ENCODE peak calls at places on chromosomes 11 and 22, in six cellular contexts. H, F, T, M, L and Q are unnamed samples.

GRCh38 chr11:46235777-46236688 is 41.4 kb upstream of the CREB3L1 start:
- DNase-seq in H (no peak), F (no peak), T (no peak), M (no peak), L (no peak), Q (no peak)

GRCh38 chr11:75565221-75565814 is 3.3 kb downstream of the SERPINH1 start:
- DNase-seq in H (peak), F (no peak), T (peak), M (no peak), L (peak), Q (no peak)

GRCh38 chr11:17700991-17701390 is 18.4 kb upstream of the MYOD1 start:
- DNase-seq in H (no peak), F (no peak), T (no peak), M (no peak), L (peak), Q (no peak)

GRCh38 chr11:84524422-84525051 is 1102.6 kb downstream of the DLG2 start:
- DNase-seq in H (no peak), F (no peak), T (no peak), M (no peak), L (no peak), Q (no peak)

GRCh38 chr11:72578991-72579815 is 95.0 kb downstream of the PDE2A start:
- DNase-seq in H (peak), F (peak), T (no peak), M (no peak), L (no peak), Q (no peak)

GRCh38 chr11:70326365-70326803 is 55.9 kb downstream of the PPFIA1 start:
- DNase-seq in H (peak), F (no peak), T (no peak), M (no peak), L (no peak), Q (no peak)

GRCh38 chr11:16297332-16297731 is 59.0 kb downstream of the SOX6 start:
- DNase-seq in H (no peak), F (no peak), T (no peak), M (no peak), L (no peak), Q (no peak)

GRCh38 chr11:47499614-47500013 is 50.7 kb upstream of the RAPSN start:
- DNase-seq in H (no peak), F (no peak), T (peak), M (no peak), L (no peak), Q (no peak)

GRCh38 chr11:126304457-126305072 is 705 bp downstream of the DCPS start:
- DNase-seq in H (no peak), F (peak), T (no peak), M (no peak), L (no peak), Q (no peak)

GRCh38 chr11:5553347-5553746 is 5.0 kb upstream of the OR52H1 start:
- DNase-seq in H (no peak), F (no peak), T (no peak), M (no peak), L (no peak), Q (no peak)

GRCh38 chr22:20533095-20533878 is 25.9 kb downstream of the MED15 start:
- DNase-seq in H (no peak), F (no peak), T (no peak), M (no peak), L (peak), Q (no peak)

GRCh38 chr22:20079745-20080444 is at the start of gene DGCR8:
- DNase-seq in H (peak), F (peak), T (peak), M (peak), L (peak), Q (peak)

GRCh38 chr22:40332319-40332781 is 13.9 kb upstream of the ADSL start:
- DNase-seq in H (no peak), F (no peak), T (no peak), M (no peak), L (no peak), Q (no peak)

GRCh38 chr11:11975201-11976092 is 33.0 kb downstream of the DKK3 start:
- DNase-seq in H (peak), F (peak), T (no peak), M (no peak), L (no peak), Q (peak)

GRCh38 chr11:2093575-2094353 is 45.4 kb downstream of the IGF2 start:
- DNase-seq in H (no peak), F (no peak), T (peak), M (no peak), L (peak), Q (no peak)

GRCh38 chr11:369336-370018 is at the start of gene B4GALNT4:
- DNase-seq in H (no peak), F (no peak), T (no peak), M (no peak), L (no peak), Q (peak)

GRCh38 chr11:1125803-1126202 is 31.9 kb upstream of the MUC5AC start:
- DNase-seq in H (peak), F (no peak), T (no peak), M (peak), L (no peak), Q (peak)

GRCh38 chr22:46113910-46114517 is 36.3 kb upstream of the PPARA start:
- DNase-seq in H (no peak), F (no peak), T (peak), M (no peak), L (no peak), Q (no peak)

GRCh38 chr11:123405123-123405592 is 24.9 kb upstream of the GRAMD1B start:
- DNase-seq in H (no peak), F (no peak), T (peak), M (no peak), L (peak), Q (no peak)

DNA sequence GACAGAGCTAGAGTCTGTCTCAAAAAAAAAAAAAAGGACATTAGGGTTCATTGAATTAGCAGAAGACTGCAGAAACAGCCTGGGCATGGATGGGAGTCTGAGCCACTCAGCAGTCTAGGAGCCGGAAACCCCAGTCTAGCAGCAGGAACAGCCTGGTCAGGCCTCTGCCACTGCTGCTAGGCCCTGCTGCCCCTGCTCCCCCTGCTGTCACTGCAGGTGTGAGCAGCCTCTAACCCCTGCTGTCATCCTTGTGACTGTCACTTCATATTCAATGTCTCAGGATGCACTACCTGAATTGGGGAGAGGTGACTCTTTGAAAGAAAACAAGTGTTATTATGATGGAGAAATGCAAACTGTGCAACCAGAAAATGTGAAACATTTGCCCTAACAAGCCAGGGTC is 7.0 kb upstream of the DDX17 start:
- DNase-seq in H (no peak), F (no peak), T (no peak), M (no peak), L (no peak), Q (no peak)
- TF ChIP-seq CTCF in H (no peak), F (peak), T (peak), M (no peak), L (no peak), Q (peak)

DNA sequence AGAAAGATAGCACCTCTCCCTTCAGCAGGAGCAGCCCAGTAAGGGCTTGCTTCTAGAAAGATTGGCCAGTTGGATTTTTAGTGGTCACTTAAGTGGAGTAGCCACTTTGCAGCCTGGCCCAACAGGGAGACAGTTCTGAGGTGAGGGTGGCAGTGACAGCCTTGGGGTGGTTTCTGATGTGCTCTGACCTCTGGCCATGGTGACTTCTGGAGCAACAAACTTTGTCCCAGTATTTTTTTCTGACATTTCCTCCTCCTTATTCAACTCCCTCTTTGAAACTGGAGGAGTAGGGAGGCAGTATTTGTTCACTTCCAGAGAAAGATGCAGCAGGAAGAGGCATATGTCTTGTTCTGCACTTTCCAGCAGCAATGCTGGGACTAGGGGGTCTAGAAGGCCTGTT is 37.4 kb downstream of the RCOR2 start:
- DNase-seq in H (no peak), F (no peak), T (no peak), M (no peak), L (no peak), Q (no peak)
- TF ChIP-seq CTCF in H (no peak), F (no peak), T (no peak), M (no peak), L (no peak), Q (no peak)

DNA sequence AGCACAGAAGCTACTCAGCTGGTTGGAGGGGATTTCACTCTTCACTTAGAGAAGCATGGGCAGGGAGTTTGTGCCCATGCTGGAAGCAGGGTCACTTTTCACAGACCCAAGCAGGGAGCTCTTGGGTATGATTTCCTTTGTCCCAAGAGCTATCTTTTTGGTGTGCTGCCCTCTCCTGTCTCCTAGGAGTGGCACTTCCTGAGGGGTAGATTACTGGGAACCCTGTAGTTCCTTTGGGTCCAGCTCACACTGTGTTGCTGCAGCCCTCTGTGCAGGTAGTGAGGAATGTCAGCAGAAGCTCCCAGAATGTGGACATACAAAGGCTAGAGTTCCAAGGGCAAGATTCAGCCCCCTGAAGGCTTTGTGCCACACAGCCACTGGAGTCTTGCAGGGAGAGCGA is 537.1 kb upstream of the ANO3 start:
- DNase-seq in H (peak), F (no peak), T (no peak), M (no peak), L (no peak), Q (no peak)
- TF ChIP-seq CTCF in H (no peak), F (no peak), T (no peak), M (no peak), L (no peak), Q (no peak)

GRCh38 chr22:35470903-35471321 is 69.7 kb upstream of the RASD2 start:
- DNase-seq in H (no peak), F (no peak), T (no peak), M (no peak), L (no peak), Q (no peak)
- TF ChIP-seq CTCF in H (no peak), F (no peak), T (no peak), M (no peak), L (no peak), Q (no peak)

DNA sequence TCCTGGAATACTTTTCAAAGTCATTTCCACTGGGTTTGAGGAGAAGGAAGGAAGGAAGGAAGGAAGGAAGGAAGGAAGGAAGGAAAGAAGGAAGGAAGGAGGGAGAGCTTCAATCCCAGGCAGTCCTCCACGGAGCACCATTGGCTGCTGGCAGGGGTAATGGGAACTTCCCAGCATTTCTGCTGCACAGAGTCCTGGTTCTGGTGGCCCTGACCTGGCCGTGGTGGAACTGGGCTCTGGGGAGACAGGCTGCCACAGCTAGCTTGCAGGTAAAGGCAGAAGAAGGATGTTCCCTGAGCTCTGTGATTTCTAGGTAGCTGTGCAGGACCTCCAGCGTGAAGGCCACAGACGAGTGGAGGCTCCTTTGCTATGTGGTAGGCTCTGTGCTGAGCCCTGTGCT is 10.6 kb downstream of the PKNOX2 start:
- DNase-seq in H (no peak), F (peak), T (no peak), M (no peak), L (no peak), Q (no peak)
- TF ChIP-seq CTCF in H (no peak), F (no peak), T (no peak), M (no peak), L (no peak), Q (no peak)

GRCh38 chr11:82041764-82042163 is 691.9 kb downstream of the FAM181B start:
- DNase-seq in H (no peak), F (no peak), T (no peak), M (no peak), L (no peak), Q (no peak)

GRCh38 chr11:82043316-82043715 is 690.3 kb downstream of the FAM181B start:
- DNase-seq in H (no peak), F (no peak), T (no peak), M (no peak), L (no peak), Q (no peak)

DNA sequence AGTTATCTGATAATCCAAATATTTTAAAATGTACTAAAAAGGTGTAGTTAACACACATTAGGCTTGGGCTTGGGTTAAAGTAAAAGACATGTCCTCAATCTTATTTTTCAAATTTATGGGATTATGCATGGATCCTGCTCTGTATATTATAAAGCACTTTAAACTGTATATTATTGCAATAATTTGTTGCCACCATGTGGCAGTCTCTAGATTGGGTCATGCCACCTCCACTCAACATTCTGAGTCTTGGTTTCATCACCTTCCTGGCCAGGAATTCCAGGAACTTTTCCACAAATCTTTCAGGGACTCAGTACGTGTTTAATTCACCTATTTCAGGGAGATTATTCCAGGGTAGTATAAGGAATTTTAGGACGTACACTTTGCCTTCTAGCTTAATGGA is 695.5 kb downstream of the FAM181B start:
- DNase-seq in H (no peak), F (no peak), T (no peak), M (no peak), L (no peak), Q (no peak)
- TF ChIP-seq CTCF in H (no peak), F (no peak), T (no peak), M (no peak), L (peak), Q (no peak)

DNA sequence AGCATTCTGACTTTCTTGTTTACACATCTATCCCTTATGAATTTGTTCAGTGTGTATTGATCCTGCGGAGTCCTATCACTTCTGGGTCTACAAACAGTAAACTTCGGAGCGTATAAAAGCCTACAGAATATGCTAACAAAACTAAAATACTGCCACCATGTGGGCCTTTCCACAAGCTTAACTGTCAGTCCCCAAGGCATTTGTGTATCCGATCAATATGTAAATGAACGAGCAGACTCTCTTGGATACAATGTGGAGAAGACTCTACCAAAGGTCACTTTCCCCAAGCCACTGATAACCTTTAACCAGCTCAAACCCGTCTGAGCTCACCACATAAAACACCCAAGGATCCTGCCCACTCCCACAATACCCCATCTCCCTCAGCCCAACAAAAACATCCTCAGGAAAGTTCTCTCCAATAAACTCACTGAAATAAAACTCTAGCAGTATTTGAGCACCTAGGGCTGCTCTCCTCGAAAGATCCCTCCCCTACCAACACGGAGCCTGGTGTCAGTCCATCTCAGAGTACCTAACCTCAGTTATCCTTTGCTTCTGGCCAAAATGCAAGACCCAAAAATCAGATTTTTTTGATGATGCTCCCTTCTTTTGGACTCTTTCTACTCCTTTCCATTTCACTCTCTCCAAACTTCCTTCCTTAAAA is 17.8 kb downstream of the ADA2 start:
- DNase-seq in H (no peak), F (no peak), T (no peak), M (no peak), L (no peak), Q (no peak)
- TF ChIP-seq CTCF in H (no peak), F (no peak), T (peak), M (no peak), L (no peak), Q (peak)